ENCODE peak calls at places on chromosomes 12 and 14, in five cellular contexts. N is iPS-NIHi11; G is HuH-7; V is HFFc6; T is stimulated activated CD8-positive, alpha-beta memory T cell treated with anti-CD3 and anti-CD28 coated beads, Interleukin-12 subunit alpha, Interleukin-12 subunit beta, amount 100 ng/mL, for 4 hours. R is an unnamed sample.

GRCh38 chr12:57127710-57128518 is at the start of gene LRP1:
- DNase-seq in V (peak), G (peak), T (peak), N (peak), R (peak)

GRCh38 chr14:34461334-34462131 is 507 bp downstream of the SPTSSA start:
- DNase-seq in G (no peak), T (peak), N (peak), V (peak), R (peak)

GRCh38 chr14:39431416-39432178 is 636 bp downstream of the FBXO33 start:
- DNase-seq in N (peak), G (no peak), T (peak), V (peak), R (peak)

GRCh38 chr12:109793411-109793810 is 39.8 kb downstream of the TRPV4 start:
- DNase-seq in V (no peak), N (no peak), T (no peak), G (no peak), R (no peak)

GRCh38 chr12:68235576-68235975 is 10.0 kb upstream of the IL26 start:
- DNase-seq in V (no peak), G (no peak), N (no peak), T (no peak), R (no peak)

GRCh38 chr12:92478692-92479091 is 224.1 kb upstream of the PLEKHG7 start:
- DNase-seq in G (no peak), T (no peak), N (no peak), V (no peak), R (no peak)

GRCh38 chr12:57214398-57214781 is 2.2 kb upstream of the NXPH4 start:
- DNase-seq in N (peak), V (peak), G (peak), T (peak), R (peak)

GRCh38 chr14:75401356-75401755 is 26.5 kb upstream of the JDP2 start:
- DNase-seq in N (peak), G (no peak), T (no peak), V (no peak), R (no peak)

GRCh38 chr12:132771126-132771838 is 9.7 kb upstream of the ANKLE2 start:
- DNase-seq in G (no peak), N (no peak), V (no peak), T (no peak), R (peak)

GRCh38 chr12:10615532-10615931 is 2.1 kb upstream of the MAGOHB start:
- DNase-seq in V (no peak), G (no peak), N (no peak), T (no peak), R (no peak)

GRCh38 chr14:22822017-22822618 is 6.9 kb upstream of the SLC7A7 start:
- DNase-seq in V (no peak), G (no peak), T (no peak), N (peak), R (no peak)

GRCh38 chr12:33192226-33192625 is 247.4 kb downstream of the SYT10 start:
- DNase-seq in N (no peak), T (no peak), V (no peak), G (no peak), R (no peak)

GRCh38 chr12:54032627-54033100 is at the start of gene HOXC5:
- DNase-seq in G (peak), V (peak), N (peak), T (peak), R (no peak)

GRCh38 chr14:76977793-76978730 is 50.4 kb downstream of the IRF2BPL start:
- DNase-seq in N (no peak), V (peak), T (peak), G (no peak), R (peak)

GRCh38 chr14:105855246-105855892 is 329.0 kb downstream of the TMEM121 start:
- DNase-seq in N (no peak), G (no peak), T (no peak), V (no peak), R (no peak)

GRCh38 chr12:109529618-109530300 is 43.5 kb downstream of the MMAB start:
- DNase-seq in T (no peak), G (no peak), N (peak), V (no peak), R (no peak)

GRCh38 chr12:30019386-30020140 is 235.8 kb upstream of the TMTC1 start:
- DNase-seq in N (no peak), T (no peak), V (no peak), G (no peak), R (no peak)